ENCODE peak calls at places on chromosomes 1 and 21, in six cellular contexts. C, Q, A, G, J and N are unnamed samples.

GRCh38 chr1:8847990-8848389 is 30.5 kb downstream of the ENO1 start:
- DNase-seq in C (no peak), Q (no peak), A (peak; percentile 37), G (no peak), J (no peak), N (no peak)

GRCh38 chr1:56447732-56448276 is 131.6 kb downstream of the PLPP3 start:
- DNase-seq in C (no peak), Q (no peak), A (no peak), G (no peak), J (no peak), N (no peak)

GRCh38 chr1:206985162-206985749 is 15.0 kb upstream of the FCAMR start:
- DNase-seq in C (no peak), Q (no peak), A (no peak), G (no peak), J (no peak), N (no peak)

GRCh38 chr1:211210052-211210451 is 49.1 kb upstream of the RCOR3 start:
- DNase-seq in C (no peak), Q (no peak), A (no peak), G (peak; percentile 68), J (no peak), N (no peak)

GRCh38 chr1:29633784-29634183 is 397.5 kb downstream of the PTPRU start:
- DNase-seq in C (no peak), Q (no peak), A (no peak), G (no peak), J (no peak), N (no peak)

GRCh38 chr1:221794079-221794670 is 52.3 kb upstream of the DUSP10 start:
- DNase-seq in C (peak; percentile 77), Q (no peak), A (no peak), G (no peak), J (no peak), N (no peak)

GRCh38 chr1:7956218-7957032 is 5.1 kb upstream of the PARK7 start:
- DNase-seq in C (peak; percentile 91), Q (no peak), A (no peak), G (no peak), J (no peak), N (no peak)

GRCh38 chr1:240663160-240663879 is 51.4 kb upstream of the GREM2 start:
- DNase-seq in C (peak; percentile 89), Q (no peak), A (no peak), G (no peak), J (no peak), N (no peak)

GRCh38 chr1:208179303-208179702 is 64.9 kb downstream of the PLXNA2 start:
- DNase-seq in C (no peak), Q (peak; percentile 37), A (no peak), G (no peak), J (peak; percentile 38), N (no peak)

GRCh38 chr1:48222501-48223242 is at the start of gene SLC5A9:
- DNase-seq in C (no peak), Q (no peak), A (no peak), G (no peak), J (no peak), N (no peak)

GRCh38 chr1:59763418-59763817 is 51.3 kb upstream of the HOOK1 start:
- DNase-seq in C (no peak), Q (no peak), A (no peak), G (no peak), J (no peak), N (no peak)

GRCh38 chr21:41835711-41836154 is 43.4 kb downstream of the PRDM15 start:
- DNase-seq in C (no peak), Q (no peak), A (no peak), G (no peak), J (peak; percentile 75), N (no peak)

GRCh38 chr1:154866995-154867795 is 2.9 kb downstream of the KCNN3 start:
- DNase-seq in C (peak; percentile 85), Q (no peak), A (no peak), G (peak; percentile 74), J (no peak), N (peak; percentile 74)

GRCh38 chr1:235643837-235644692 is 5.5 kb downstream of the GNG4 start:
- DNase-seq in C (no peak), Q (no peak), A (no peak), G (no peak), J (no peak), N (no peak)

GRCh38 chr21:37074546-37074945 is 1.5 kb downstream of the TTC3 start:
- DNase-seq in C (no peak), Q (no peak), A (no peak), G (no peak), J (no peak), N (no peak)

GRCh38 chr1:111474106-111474505 is 322 bp downstream of the C1orf162 start:
- DNase-seq in C (no peak), Q (no peak), A (no peak), G (peak; percentile 13), J (no peak), N (no peak)

DNA sequence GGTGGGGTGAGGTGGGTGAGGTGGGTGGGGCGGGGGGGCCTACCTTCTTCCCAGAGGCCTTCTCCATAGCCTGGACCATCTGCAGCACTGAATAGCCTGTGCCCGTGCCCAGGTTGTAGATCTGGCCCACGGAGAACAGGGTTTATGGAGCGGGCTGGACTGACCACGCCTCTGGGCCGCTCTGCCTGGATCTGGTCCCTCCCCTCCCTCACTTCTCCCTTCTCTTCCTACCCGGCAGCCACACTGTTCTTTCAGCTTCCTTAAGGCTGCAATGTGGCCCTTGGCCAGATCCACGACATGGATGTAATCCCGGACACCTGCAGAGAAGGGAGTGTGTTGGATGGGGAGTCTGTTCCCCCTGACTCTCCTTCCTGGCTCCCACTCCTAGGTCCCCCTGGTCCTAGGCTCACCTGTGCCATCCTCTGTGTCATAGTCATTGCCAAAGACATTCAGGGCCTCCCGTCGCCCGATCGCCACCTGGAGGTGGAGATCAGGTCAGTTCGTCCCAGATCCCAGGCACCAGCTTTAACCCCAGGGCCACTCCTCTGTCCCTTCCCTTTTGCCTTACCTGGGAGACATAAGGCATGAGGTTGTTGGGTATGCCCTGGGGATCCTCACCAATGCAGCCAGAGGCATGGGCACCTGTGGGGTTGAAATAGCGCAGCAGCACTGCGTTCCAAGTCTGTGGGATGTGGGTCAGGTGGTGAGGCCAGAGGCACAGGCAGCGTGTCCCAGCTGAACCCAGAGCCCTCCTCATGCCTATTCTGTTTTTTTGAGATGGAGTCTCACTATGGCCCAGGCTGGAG is 3.9 kb downstream of the GALE start:
- DNase-seq in C (no peak), Q (peak; percentile 32), A (no peak), G (no peak), J (no peak), N (peak; percentile 33)
- H3K4me3 ChIP-seq in C (no peak overlapping the region), Q (no peak overlapping the region), A (no peak overlapping the region), G (no peak overlapping the region), J (no peak overlapping the region), N (no peak overlapping the region)

GRCh38 chr21:44301093-44301492 is 1.2 kb downstream of the PFKL start:
- DNase-seq in C (no peak), Q (no peak), A (no peak), G (no peak), J (no peak), N (no peak)

GRCh38 chr21:44301961-44302406 is 2.1 kb downstream of the PFKL start:
- DNase-seq in C (no peak), Q (no peak), A (no peak), G (no peak), J (no peak), N (no peak)

GRCh38 chr21:44299085-44299457 is 782 bp upstream of the PFKL start:
- DNase-seq in C (peak; percentile 4), Q (no peak), A (no peak), G (no peak), J (no peak), N (no peak)

GRCh38 chr21:44299458-44300261 is at the start of gene PFKL:
- DNase-seq in C (peak; percentile 20), Q (peak; percentile 69), A (peak; percentile 44), G (peak; percentile 62), J (peak; percentile 95), N (peak; percentile 62)

DNA sequence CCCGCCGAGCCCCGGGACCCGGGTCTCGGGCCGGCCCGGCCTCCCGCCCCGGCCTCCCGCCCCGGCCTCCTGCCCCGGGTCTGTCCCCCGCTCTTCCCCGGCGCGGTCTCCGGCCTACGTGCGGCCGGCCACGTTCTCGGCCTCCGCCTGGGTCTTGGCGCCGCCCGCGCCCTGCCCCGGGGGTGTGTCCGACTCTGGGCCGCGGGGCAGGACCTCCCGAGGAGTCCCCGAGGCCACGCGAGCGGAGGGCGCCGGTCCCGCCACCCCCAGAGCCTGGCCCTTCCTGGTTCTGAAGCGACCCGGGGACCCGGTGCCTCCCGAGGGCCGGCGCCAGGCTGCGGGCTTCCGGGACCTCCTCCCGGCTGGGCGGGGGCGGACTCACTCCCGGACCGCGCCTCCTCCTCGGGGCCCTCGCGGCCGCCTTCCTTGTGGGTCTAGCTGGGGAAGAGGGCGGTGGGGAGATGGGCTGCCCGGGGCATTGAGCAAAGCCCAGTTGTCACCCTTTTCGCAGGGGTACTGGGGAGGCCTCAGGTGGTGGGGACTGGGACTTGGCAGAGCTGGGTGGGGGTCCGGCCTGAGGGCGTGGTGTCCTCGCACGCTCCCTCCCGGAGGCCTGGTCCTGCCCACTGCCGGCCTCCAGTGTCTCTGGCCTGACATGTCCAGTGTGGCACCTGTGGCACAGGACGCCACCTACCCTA is 558 bp downstream of the PFKL start:
- DNase-seq in C (peak; percentile 19), Q (peak; percentile 71), A (peak; percentile 58), G (peak; percentile 55), J (peak; percentile 91), N (peak; percentile 74)
- H3K27ac ChIP-seq in C (peak overlapping the region; percentile 57), Q (peak overlapping the region; percentile 84), A (peak overlapping the region; percentile 98), G (peak overlapping the region; percentile 85), J (peak overlapping the region; percentile 82), N (no peak overlapping the region)

GRCh38 chr1:148385371-148386030 is 97.6 kb downstream of the PPIAL4G start:
- DNase-seq in C (no peak), Q (no peak), A (no peak), G (no peak), J (peak; percentile 13), N (no peak)

GRCh38 chr1:148386617-148387016 is 96.5 kb downstream of the PPIAL4G start:
- DNase-seq in C (no peak), Q (no peak), A (no peak), G (no peak), J (no peak), N (no peak)

GRCh38 chr1:148383966-148384365 is 99.1 kb downstream of the PPIAL4G start:
- DNase-seq in C (no peak), Q (no peak), A (no peak), G (no peak), J (no peak), N (no peak)

GRCh38 chr1:148389027-148389339 is 94.1 kb downstream of the PPIAL4G start:
- DNase-seq in C (no peak), Q (no peak), A (no peak), G (no peak), J (no peak), N (no peak)

GRCh38 chr1:148388260-148389026 is 94.7 kb downstream of the PPIAL4G start:
- DNase-seq in C (peak; percentile 91), Q (peak; percentile 90), A (peak; percentile 96), G (peak; percentile 95), J (peak; percentile 91), N (peak; percentile 96)
- H3K4me3 ChIP-seq in C (peak overlapping the region; percentile 87), Q (no peak overlapping the region), A (peak overlapping the region; percentile 45), G (peak overlapping the region; percentile 16), J (peak overlapping the region; percentile 42), N (no peak overlapping the region)

DNA sequence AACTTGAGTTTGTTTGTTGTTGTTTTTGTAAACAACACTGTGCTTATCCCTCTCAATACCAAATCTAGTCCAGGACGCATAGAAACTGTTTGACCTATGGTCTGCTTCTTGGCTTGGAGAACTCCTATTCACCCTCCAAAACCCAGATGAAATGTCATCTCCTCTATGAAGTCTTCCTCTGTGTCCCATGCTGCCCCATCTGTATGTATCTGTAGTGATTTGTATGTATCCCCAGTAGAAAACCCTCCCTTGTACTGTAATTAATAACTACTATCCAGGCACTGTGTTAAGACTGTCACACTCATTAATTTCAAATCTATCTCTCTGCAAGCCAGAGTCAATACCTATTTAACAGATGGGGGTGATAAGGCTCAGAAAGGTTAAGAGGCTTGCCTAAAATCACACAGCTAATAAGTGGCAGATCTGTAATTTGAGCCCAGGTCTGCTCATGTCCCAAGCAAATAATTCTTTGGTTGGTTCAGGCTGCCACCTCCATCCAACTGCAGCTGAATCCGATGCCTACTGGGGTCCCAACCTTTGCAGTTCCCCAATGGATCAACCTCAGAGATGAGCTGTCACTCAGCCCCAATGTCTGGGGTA is 24.6 kb upstream of the ECE1 start:
- DNase-seq in C (no peak), Q (no peak), A (no peak), G (no peak), J (no peak), N (no peak)
- H3K27ac ChIP-seq in C (no peak overlapping the region), Q (no peak overlapping the region), A (peak overlapping the region; percentile 96), G (no peak overlapping the region), J (no peak overlapping the region), N (peak overlapping the region; percentile 98)